ENCODE peak calls at places on chromosome 2, in seven cellular contexts. One of them, this sample, is unnamed.

GRCh38 chr2:38091757-38092156 is 15.8 kb upstream of the CYP1B1 start:
- DNase-seq in stimulated activated CD4-positive, alpha-beta T cell treated with anti-CD3 and anti-CD28 coated beads, Interleukin-12 subunit alpha, Interleukin-12 subunit beta, amount 100 ng/mL, for 48 hours: no peak
- DNase-seq in head of caudate nucleus: no peak
- DNase-seq in amniotic stem cell: no peak
- DNase-seq in activated T-helper 1 cell treated with anti-CD3 and anti-CD28 coated beads, Interleukin-12 subunit alpha, Interleukin-12 subunit beta, Interleukin-2, Interleukin-4 antibody, amounts not matched to agents 30 ng/mL and 10 ng/mL and 1 ng/mL, durations not matched to agents 14 hours and 24 hours and 36 hours: no peak
- DNase-seq in occipital lobe: no peak
- DNase-seq in tibial artery: no peak
- DNase-seq in this sample: no peak

GRCh38 chr2:203340791-203341487 is 12.7 kb downstream of the ABI2 start:
- DNase-seq in stimulated activated CD4-positive, alpha-beta T cell treated with anti-CD3 and anti-CD28 coated beads, Interleukin-12 subunit alpha, Interleukin-12 subunit beta, amount 100 ng/mL, for 48 hours: no peak
- DNase-seq in head of caudate nucleus: no peak
- DNase-seq in amniotic stem cell: peak; percentile 38
- DNase-seq in activated T-helper 1 cell treated with anti-CD3 and anti-CD28 coated beads, Interleukin-12 subunit alpha, Interleukin-12 subunit beta, Interleukin-2, Interleukin-4 antibody, amounts not matched to agents 30 ng/mL and 10 ng/mL and 1 ng/mL, durations not matched to agents 14 hours and 24 hours and 36 hours: no peak
- DNase-seq in occipital lobe: no peak
- DNase-seq in tibial artery: no peak
- DNase-seq in this sample: no peak

GRCh38 chr2:15222856-15223255 is 338.3 kb downstream of the NBAS start:
- DNase-seq in stimulated activated CD4-positive, alpha-beta T cell treated with anti-CD3 and anti-CD28 coated beads, Interleukin-12 subunit alpha, Interleukin-12 subunit beta, amount 100 ng/mL, for 48 hours: no peak
- DNase-seq in head of caudate nucleus: no peak
- DNase-seq in amniotic stem cell: no peak
- DNase-seq in activated T-helper 1 cell treated with anti-CD3 and anti-CD28 coated beads, Interleukin-12 subunit alpha, Interleukin-12 subunit beta, Interleukin-2, Interleukin-4 antibody, amounts not matched to agents 30 ng/mL and 10 ng/mL and 1 ng/mL, durations not matched to agents 14 hours and 24 hours and 36 hours: no peak
- DNase-seq in occipital lobe: no peak
- DNase-seq in tibial artery: no peak
- DNase-seq in this sample: no peak

GRCh38 chr2:197890160-197890559 is 85.8 kb downstream of the PLCL1 start:
- DNase-seq in stimulated activated CD4-positive, alpha-beta T cell treated with anti-CD3 and anti-CD28 coated beads, Interleukin-12 subunit alpha, Interleukin-12 subunit beta, amount 100 ng/mL, for 48 hours: no peak
- DNase-seq in head of caudate nucleus: no peak
- DNase-seq in amniotic stem cell: no peak
- DNase-seq in activated T-helper 1 cell treated with anti-CD3 and anti-CD28 coated beads, Interleukin-12 subunit alpha, Interleukin-12 subunit beta, Interleukin-2, Interleukin-4 antibody, amounts not matched to agents 30 ng/mL and 10 ng/mL and 1 ng/mL, durations not matched to agents 14 hours and 24 hours and 36 hours: no peak
- DNase-seq in occipital lobe: no peak
- DNase-seq in tibial artery: no peak
- DNase-seq in this sample: no peak

GRCh38 chr2:164803772-164804466 is 37.7 kb downstream of the COBLL1 start:
- DNase-seq in stimulated activated CD4-positive, alpha-beta T cell treated with anti-CD3 and anti-CD28 coated beads, Interleukin-12 subunit alpha, Interleukin-12 subunit beta, amount 100 ng/mL, for 48 hours: no peak
- DNase-seq in head of caudate nucleus: no peak
- DNase-seq in amniotic stem cell: no peak
- DNase-seq in activated T-helper 1 cell treated with anti-CD3 and anti-CD28 coated beads, Interleukin-12 subunit alpha, Interleukin-12 subunit beta, Interleukin-2, Interleukin-4 antibody, amounts not matched to agents 30 ng/mL and 10 ng/mL and 1 ng/mL, durations not matched to agents 14 hours and 24 hours and 36 hours: no peak
- DNase-seq in occipital lobe: no peak
- DNase-seq in tibial artery: no peak
- DNase-seq in this sample: no peak

GRCh38 chr2:121333834-121334558 is 49.0 kb upstream of the TFCP2L1 start:
- DNase-seq in stimulated activated CD4-positive, alpha-beta T cell treated with anti-CD3 and anti-CD28 coated beads, Interleukin-12 subunit alpha, Interleukin-12 subunit beta, amount 100 ng/mL, for 48 hours: no peak
- DNase-seq in head of caudate nucleus: no peak
- DNase-seq in amniotic stem cell: no peak
- DNase-seq in activated T-helper 1 cell treated with anti-CD3 and anti-CD28 coated beads, Interleukin-12 subunit alpha, Interleukin-12 subunit beta, Interleukin-2, Interleukin-4 antibody, amounts not matched to agents 30 ng/mL and 10 ng/mL and 1 ng/mL, durations not matched to agents 14 hours and 24 hours and 36 hours: no peak
- DNase-seq in occipital lobe: no peak
- DNase-seq in tibial artery: no peak
- DNase-seq in this sample: no peak

GRCh38 chr2:173353556-173353955 is 1.1 kb upstream of the CDCA7 start:
- DNase-seq in stimulated activated CD4-positive, alpha-beta T cell treated with anti-CD3 and anti-CD28 coated beads, Interleukin-12 subunit alpha, Interleukin-12 subunit beta, amount 100 ng/mL, for 48 hours: no peak
- DNase-seq in head of caudate nucleus: no peak
- DNase-seq in amniotic stem cell: no peak
- DNase-seq in activated T-helper 1 cell treated with anti-CD3 and anti-CD28 coated beads, Interleukin-12 subunit alpha, Interleukin-12 subunit beta, Interleukin-2, Interleukin-4 antibody, amounts not matched to agents 30 ng/mL and 10 ng/mL and 1 ng/mL, durations not matched to agents 14 hours and 24 hours and 36 hours: no peak
- DNase-seq in occipital lobe: no peak
- DNase-seq in tibial artery: no peak
- DNase-seq in this sample: no peak

GRCh38 chr2:118865106-118865505 is 17.7 kb upstream of the EN1 start:
- DNase-seq in stimulated activated CD4-positive, alpha-beta T cell treated with anti-CD3 and anti-CD28 coated beads, Interleukin-12 subunit alpha, Interleukin-12 subunit beta, amount 100 ng/mL, for 48 hours: no peak
- DNase-seq in head of caudate nucleus: peak; percentile 61
- DNase-seq in amniotic stem cell: peak; percentile 42
- DNase-seq in activated T-helper 1 cell treated with anti-CD3 and anti-CD28 coated beads, Interleukin-12 subunit alpha, Interleukin-12 subunit beta, Interleukin-2, Interleukin-4 antibody, amounts not matched to agents 30 ng/mL and 10 ng/mL and 1 ng/mL, durations not matched to agents 14 hours and 24 hours and 36 hours: no peak
- DNase-seq in occipital lobe: peak; percentile 4
- DNase-seq in tibial artery: no peak
- DNase-seq in this sample: no peak

GRCh38 chr2:3265471-3265870 is 112.1 kb downstream of the EIPR1 start:
- DNase-seq in stimulated activated CD4-positive, alpha-beta T cell treated with anti-CD3 and anti-CD28 coated beads, Interleukin-12 subunit alpha, Interleukin-12 subunit beta, amount 100 ng/mL, for 48 hours: no peak
- DNase-seq in head of caudate nucleus: no peak
- DNase-seq in amniotic stem cell: no peak
- DNase-seq in activated T-helper 1 cell treated with anti-CD3 and anti-CD28 coated beads, Interleukin-12 subunit alpha, Interleukin-12 subunit beta, Interleukin-2, Interleukin-4 antibody, amounts not matched to agents 30 ng/mL and 10 ng/mL and 1 ng/mL, durations not matched to agents 14 hours and 24 hours and 36 hours: no peak
- DNase-seq in occipital lobe: no peak
- DNase-seq in tibial artery: no peak
- DNase-seq in this sample: no peak

GRCh38 chr2:104746299-104746698 is 107.6 kb upstream of the POU3F3 start:
- DNase-seq in stimulated activated CD4-positive, alpha-beta T cell treated with anti-CD3 and anti-CD28 coated beads, Interleukin-12 subunit alpha, Interleukin-12 subunit beta, amount 100 ng/mL, for 48 hours: no peak
- DNase-seq in head of caudate nucleus: no peak
- DNase-seq in amniotic stem cell: no peak
- DNase-seq in activated T-helper 1 cell treated with anti-CD3 and anti-CD28 coated beads, Interleukin-12 subunit alpha, Interleukin-12 subunit beta, Interleukin-2, Interleukin-4 antibody, amounts not matched to agents 30 ng/mL and 10 ng/mL and 1 ng/mL, durations not matched to agents 14 hours and 24 hours and 36 hours: no peak
- DNase-seq in occipital lobe: no peak
- DNase-seq in tibial artery: no peak
- DNase-seq in this sample: no peak

GRCh38 chr2:196783431-196784094 is 15.9 kb downstream of the GTF3C3 start:
- DNase-seq in stimulated activated CD4-positive, alpha-beta T cell treated with anti-CD3 and anti-CD28 coated beads, Interleukin-12 subunit alpha, Interleukin-12 subunit beta, amount 100 ng/mL, for 48 hours: peak; percentile 50
- DNase-seq in head of caudate nucleus: no peak
- DNase-seq in amniotic stem cell: no peak
- DNase-seq in activated T-helper 1 cell treated with anti-CD3 and anti-CD28 coated beads, Interleukin-12 subunit alpha, Interleukin-12 subunit beta, Interleukin-2, Interleukin-4 antibody, amounts not matched to agents 30 ng/mL and 10 ng/mL and 1 ng/mL, durations not matched to agents 14 hours and 24 hours and 36 hours: no peak
- DNase-seq in occipital lobe: no peak
- DNase-seq in tibial artery: no peak
- DNase-seq in this sample: no peak

GRCh38 chr2:60379684-60380083 is 173.8 kb downstream of the BCL11A start:
- DNase-seq in stimulated activated CD4-positive, alpha-beta T cell treated with anti-CD3 and anti-CD28 coated beads, Interleukin-12 subunit alpha, Interleukin-12 subunit beta, amount 100 ng/mL, for 48 hours: no peak
- DNase-seq in head of caudate nucleus: no peak
- DNase-seq in amniotic stem cell: no peak
- DNase-seq in activated T-helper 1 cell treated with anti-CD3 and anti-CD28 coated beads, Interleukin-12 subunit alpha, Interleukin-12 subunit beta, Interleukin-2, Interleukin-4 antibody, amounts not matched to agents 30 ng/mL and 10 ng/mL and 1 ng/mL, durations not matched to agents 14 hours and 24 hours and 36 hours: no peak
- DNase-seq in occipital lobe: no peak
- DNase-seq in tibial artery: no peak
- DNase-seq in this sample: no peak

GRCh38 chr2:65045651-65046050 is 10.6 kb upstream of the CEP68 start:
- DNase-seq in stimulated activated CD4-positive, alpha-beta T cell treated with anti-CD3 and anti-CD28 coated beads, Interleukin-12 subunit alpha, Interleukin-12 subunit beta, amount 100 ng/mL, for 48 hours: no peak
- DNase-seq in head of caudate nucleus: no peak
- DNase-seq in amniotic stem cell: no peak
- DNase-seq in activated T-helper 1 cell treated with anti-CD3 and anti-CD28 coated beads, Interleukin-12 subunit alpha, Interleukin-12 subunit beta, Interleukin-2, Interleukin-4 antibody, amounts not matched to agents 30 ng/mL and 10 ng/mL and 1 ng/mL, durations not matched to agents 14 hours and 24 hours and 36 hours: no peak
- DNase-seq in occipital lobe: no peak
- DNase-seq in tibial artery: no peak
- DNase-seq in this sample: no peak

GRCh38 chr2:101388232-101388631 is 929 bp upstream of the CREG2 start:
- DNase-seq in stimulated activated CD4-positive, alpha-beta T cell treated with anti-CD3 and anti-CD28 coated beads, Interleukin-12 subunit alpha, Interleukin-12 subunit beta, amount 100 ng/mL, for 48 hours: no peak
- DNase-seq in head of caudate nucleus: peak; percentile 25
- DNase-seq in amniotic stem cell: no peak
- DNase-seq in activated T-helper 1 cell treated with anti-CD3 and anti-CD28 coated beads, Interleukin-12 subunit alpha, Interleukin-12 subunit beta, Interleukin-2, Interleukin-4 antibody, amounts not matched to agents 30 ng/mL and 10 ng/mL and 1 ng/mL, durations not matched to agents 14 hours and 24 hours and 36 hours: no peak
- DNase-seq in occipital lobe: no peak
- DNase-seq in tibial artery: no peak
- DNase-seq in this sample: no peak

GRCh38 chr2:28447943-28448737 is 47.7 kb upstream of the PLB1 start:
- DNase-seq in stimulated activated CD4-positive, alpha-beta T cell treated with anti-CD3 and anti-CD28 coated beads, Interleukin-12 subunit alpha, Interleukin-12 subunit beta, amount 100 ng/mL, for 48 hours: no peak
- DNase-seq in head of caudate nucleus: no peak
- DNase-seq in amniotic stem cell: peak; percentile 35
- DNase-seq in activated T-helper 1 cell treated with anti-CD3 and anti-CD28 coated beads, Interleukin-12 subunit alpha, Interleukin-12 subunit beta, Interleukin-2, Interleukin-4 antibody, amounts not matched to agents 30 ng/mL and 10 ng/mL and 1 ng/mL, durations not matched to agents 14 hours and 24 hours and 36 hours: no peak
- DNase-seq in occipital lobe: no peak
- DNase-seq in tibial artery: no peak
- DNase-seq in this sample: no peak

GRCh38 chr2:101152195-101153076 is 1.3 kb upstream of the TBC1D8 start:
- DNase-seq in stimulated activated CD4-positive, alpha-beta T cell treated with anti-CD3 and anti-CD28 coated beads, Interleukin-12 subunit alpha, Interleukin-12 subunit beta, amount 100 ng/mL, for 48 hours: no peak
- DNase-seq in head of caudate nucleus: peak; percentile 84
- DNase-seq in amniotic stem cell: no peak
- DNase-seq in activated T-helper 1 cell treated with anti-CD3 and anti-CD28 coated beads, Interleukin-12 subunit alpha, Interleukin-12 subunit beta, Interleukin-2, Interleukin-4 antibody, amounts not matched to agents 30 ng/mL and 10 ng/mL and 1 ng/mL, durations not matched to agents 14 hours and 24 hours and 36 hours: no peak
- DNase-seq in occipital lobe: no peak
- DNase-seq in tibial artery: peak; percentile 42
- DNase-seq in this sample: no peak

GRCh38 chr2:179460530-179460929 is 195.9 kb upstream of the SESTD1 start:
- DNase-seq in stimulated activated CD4-positive, alpha-beta T cell treated with anti-CD3 and anti-CD28 coated beads, Interleukin-12 subunit alpha, Interleukin-12 subunit beta, amount 100 ng/mL, for 48 hours: peak; percentile 2
- DNase-seq in head of caudate nucleus: no peak
- DNase-seq in amniotic stem cell: peak; percentile 71
- DNase-seq in activated T-helper 1 cell treated with anti-CD3 and anti-CD28 coated beads, Interleukin-12 subunit alpha, Interleukin-12 subunit beta, Interleukin-2, Interleukin-4 antibody, amounts not matched to agents 30 ng/mL and 10 ng/mL and 1 ng/mL, durations not matched to agents 14 hours and 24 hours and 36 hours: no peak
- DNase-seq in occipital lobe: peak; percentile 10
- DNase-seq in tibial artery: peak; percentile 28
- DNase-seq in this sample: no peak

GRCh38 chr2:218993345-218994315 is at the start of gene CRYBA2:
- DNase-seq in stimulated activated CD4-positive, alpha-beta T cell treated with anti-CD3 and anti-CD28 coated beads, Interleukin-12 subunit alpha, Interleukin-12 subunit beta, amount 100 ng/mL, for 48 hours: no peak
- DNase-seq in head of caudate nucleus: no peak
- DNase-seq in amniotic stem cell: no peak
- DNase-seq in activated T-helper 1 cell treated with anti-CD3 and anti-CD28 coated beads, Interleukin-12 subunit alpha, Interleukin-12 subunit beta, Interleukin-2, Interleukin-4 antibody, amounts not matched to agents 30 ng/mL and 10 ng/mL and 1 ng/mL, durations not matched to agents 14 hours and 24 hours and 36 hours: no peak
- DNase-seq in occipital lobe: no peak
- DNase-seq in tibial artery: no peak
- DNase-seq in this sample: no peak

GRCh38 chr2:54522624-54523281 is 66.6 kb downstream of the SPTBN1 start:
- DNase-seq in stimulated activated CD4-positive, alpha-beta T cell treated with anti-CD3 and anti-CD28 coated beads, Interleukin-12 subunit alpha, Interleukin-12 subunit beta, amount 100 ng/mL, for 48 hours: peak; percentile 27
- DNase-seq in head of caudate nucleus: peak; percentile 52
- DNase-seq in amniotic stem cell: peak; percentile 2
- DNase-seq in activated T-helper 1 cell treated with anti-CD3 and anti-CD28 coated beads, Interleukin-12 subunit alpha, Interleukin-12 subunit beta, Interleukin-2, Interleukin-4 antibody, amounts not matched to agents 30 ng/mL and 10 ng/mL and 1 ng/mL, durations not matched to agents 14 hours and 24 hours and 36 hours: peak; percentile 49
- DNase-seq in occipital lobe: no peak
- DNase-seq in tibial artery: no peak
- DNase-seq in this sample: peak; percentile 59

GRCh38 chr2:220437938-220438337 is 810.5 kb downstream of the SLC4A3 start:
- DNase-seq in stimulated activated CD4-positive, alpha-beta T cell treated with anti-CD3 and anti-CD28 coated beads, Interleukin-12 subunit alpha, Interleukin-12 subunit beta, amount 100 ng/mL, for 48 hours: no peak
- DNase-seq in head of caudate nucleus: no peak
- DNase-seq in amniotic stem cell: no peak
- DNase-seq in activated T-helper 1 cell treated with anti-CD3 and anti-CD28 coated beads, Interleukin-12 subunit alpha, Interleukin-12 subunit beta, Interleukin-2, Interleukin-4 antibody, amounts not matched to agents 30 ng/mL and 10 ng/mL and 1 ng/mL, durations not matched to agents 14 hours and 24 hours and 36 hours: no peak
- DNase-seq in occipital lobe: no peak
- DNase-seq in tibial artery: no peak
- DNase-seq in this sample: no peak

GRCh38 chr2:118940486-118941120 is 1.4 kb upstream of the MARCO start:
- DNase-seq in stimulated activated CD4-positive, alpha-beta T cell treated with anti-CD3 and anti-CD28 coated beads, Interleukin-12 subunit alpha, Interleukin-12 subunit beta, amount 100 ng/mL, for 48 hours: no peak
- DNase-seq in head of caudate nucleus: peak; percentile 11
- DNase-seq in amniotic stem cell: no peak
- DNase-seq in activated T-helper 1 cell treated with anti-CD3 and anti-CD28 coated beads, Interleukin-12 subunit alpha, Interleukin-12 subunit beta, Interleukin-2, Interleukin-4 antibody, amounts not matched to agents 30 ng/mL and 10 ng/mL and 1 ng/mL, durations not matched to agents 14 hours and 24 hours and 36 hours: no peak
- DNase-seq in occipital lobe: no peak
- DNase-seq in tibial artery: peak; percentile 55
- DNase-seq in this sample: no peak

GRCh38 chr2:105582952-105583660 is 161.6 kb upstream of the NCK2 start:
- DNase-seq in stimulated activated CD4-positive, alpha-beta T cell treated with anti-CD3 and anti-CD28 coated beads, Interleukin-12 subunit alpha, Interleukin-12 subunit beta, amount 100 ng/mL, for 48 hours: no peak
- DNase-seq in head of caudate nucleus: no peak
- DNase-seq in amniotic stem cell: no peak
- DNase-seq in activated T-helper 1 cell treated with anti-CD3 and anti-CD28 coated beads, Interleukin-12 subunit alpha, Interleukin-12 subunit beta, Interleukin-2, Interleukin-4 antibody, amounts not matched to agents 30 ng/mL and 10 ng/mL and 1 ng/mL, durations not matched to agents 14 hours and 24 hours and 36 hours: no peak
- DNase-seq in occipital lobe: no peak
- DNase-seq in tibial artery: no peak
- DNase-seq in this sample: no peak